ENCODE peak calls at places on chromosomes 2 and 18, in eight cellular contexts. S, B, D, L, N, K, Y and W are unnamed samples.
A peak's percentile ranks its signal among the peaks of the same experiment; 100 is the strongest.

GRCh38 chr2:67619204-67619603 is 222.1 kb downstream of the ETAA1 start:
- DNase-seq in S (no peak), B (no peak), D (no peak), L (no peak), N (peak; percentile 36), K (no peak), Y (no peak), W (no peak)

GRCh38 chr2:8438996-8439395 is 242.9 kb upstream of the ID2 start:
- DNase-seq in S (no peak), B (no peak), D (no peak), L (no peak), N (no peak), K (no peak), Y (no peak), W (no peak)

GRCh38 chr2:159157361-159158045 is 129.0 kb downstream of the WDSUB1 start:
- DNase-seq in S (peak; percentile 75), B (no peak), D (no peak), L (no peak), N (no peak), K (no peak), Y (no peak), W (no peak)

GRCh38 chr2:164661349-164661748 is 40.1 kb upstream of the GRB14 start:
- DNase-seq in S (no peak), B (no peak), D (no peak), L (no peak), N (peak; percentile 71), K (no peak), Y (no peak), W (no peak)

GRCh38 chr2:219124379-219125110 is 36.1 kb downstream of the NHEJ1 start:
- DNase-seq in S (no peak), B (no peak), D (no peak), L (no peak), N (peak; percentile 66), K (no peak), Y (no peak), W (no peak)

GRCh38 chr2:173760553-173760952 is 204.6 kb downstream of the SP3 start:
- DNase-seq in S (no peak), B (no peak), D (no peak), L (no peak), N (peak; percentile 41), K (no peak), Y (no peak), W (no peak)

GRCh38 chr2:54417577-54417976 is 38.5 kb upstream of the SPTBN1 start:
- DNase-seq in S (no peak), B (no peak), D (no peak), L (no peak), N (no peak), K (no peak), Y (no peak), W (no peak)

GRCh38 chr18:40955351-40955750 is 999.7 kb upstream of the PIK3C3 start:
- DNase-seq in S (no peak), B (no peak), D (no peak), L (no peak), N (no peak), K (no peak), Y (no peak), W (no peak)

GRCh38 chr2:50594233-50594632 is 437.7 kb downstream of the NRXN1 start:
- DNase-seq in S (no peak), B (no peak), D (no peak), L (no peak), N (peak; percentile 49), K (no peak), Y (no peak), W (no peak)

GRCh38 chr2:240296611-240297552 is 138.6 kb upstream of the GPC1 start:
- DNase-seq in S (no peak), B (no peak), D (no peak), L (no peak), N (no peak), K (peak; percentile 2), Y (no peak), W (peak; percentile 53)

GRCh38 chr2:100178085-100178788 is 35.8 kb upstream of the AFF3 start:
- DNase-seq in S (no peak), B (peak; percentile 74), D (no peak), L (no peak), N (peak; percentile 59), K (peak; percentile 53), Y (no peak), W (no peak)

GRCh38 chr2:240423788-240424191 is 11.7 kb upstream of the GPC1 start:
- DNase-seq in S (no peak), B (no peak), D (peak; percentile 50), L (no peak), N (no peak), K (no peak), Y (no peak), W (peak; percentile 40)

GRCh38 chr2:40528564-40528963 is 76.7 kb upstream of the SLC8A1 start:
- DNase-seq in S (no peak), B (no peak), D (no peak), L (no peak), N (no peak), K (no peak), Y (no peak), W (no peak)

GRCh38 chr2:188984680-188985079 is 10.5 kb downstream of the COL3A1 start:
- DNase-seq in S (no peak), B (no peak), D (no peak), L (no peak), N (peak; percentile 97), K (no peak), Y (no peak), W (no peak)

GRCh38 chr2:188986839-188987238 is 12.7 kb downstream of the COL3A1 start:
- DNase-seq in S (no peak), B (no peak), D (no peak), L (no peak), N (peak; percentile 84), K (no peak), Y (no peak), W (no peak)

GRCh38 chr2:188984126-188984525 is 10.0 kb downstream of the COL3A1 start:
- DNase-seq in S (no peak), B (no peak), D (no peak), L (no peak), N (peak; percentile 66), K (no peak), Y (no peak), W (no peak)

GRCh38 chr2:188979730-188980123 is 5.6 kb downstream of the COL3A1 start:
- DNase-seq in S (no peak), B (no peak), D (no peak), L (no peak), N (no peak), K (no peak), Y (no peak), W (no peak)

GRCh38 chr2:188983427-188984101 is 9.4 kb downstream of the COL3A1 start:
- DNase-seq in S (no peak), B (peak; percentile 32), D (no peak), L (no peak), N (peak; percentile 83), K (peak; percentile 23), Y (no peak), W (no peak)
- TF ChIP-seq CTCF in S (no peak), B (peak; percentile 61), D (no peak), L (peak; percentile 39), N (peak; percentile 53), K (peak; percentile 57), Y (no peak), W (peak; percentile 24)

GRCh38 chr2:182870227-182870626 is 3.8 kb upstream of the FRZB start:
- DNase-seq in S (no peak), B (peak; percentile 65), D (no peak), L (no peak), N (no peak), K (peak; percentile 55), Y (no peak), W (no peak)
- TF ChIP-seq CTCF in S (peak; percentile 53), B (peak; percentile 71), D (no peak), L (no peak), N (peak; percentile 20), K (peak; percentile 27), Y (no peak), W (peak; percentile 6)

DNA sequence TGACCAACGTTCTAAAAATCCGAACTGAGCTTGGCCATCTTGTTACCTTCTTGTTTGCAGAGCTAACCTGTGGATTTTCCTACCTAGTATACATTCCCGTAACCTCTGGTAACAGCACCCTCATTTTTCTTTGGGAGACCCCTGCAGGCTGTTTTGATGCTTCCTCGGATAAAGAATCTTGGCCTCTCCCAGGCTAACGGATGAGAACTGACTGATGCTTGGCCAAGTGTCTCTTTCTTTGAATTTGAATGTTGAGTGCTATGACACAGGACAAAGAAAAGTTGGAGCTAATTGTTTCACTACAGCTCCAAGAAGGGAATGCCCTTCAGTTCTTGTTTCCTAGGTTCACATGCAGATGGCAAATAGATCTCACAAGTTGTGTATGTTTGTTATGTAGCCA is 19.3 kb upstream of the CAVIN2 start:
- DNase-seq in S (no peak), B (no peak), D (no peak), L (no peak), N (no peak), K (no peak), Y (no peak), W (no peak)
- TF ChIP-seq CTCF in S (no peak), B (peak; percentile 19), D (no peak), L (no peak), N (no peak), K (no peak), Y (no peak), W (no peak)

DNA sequence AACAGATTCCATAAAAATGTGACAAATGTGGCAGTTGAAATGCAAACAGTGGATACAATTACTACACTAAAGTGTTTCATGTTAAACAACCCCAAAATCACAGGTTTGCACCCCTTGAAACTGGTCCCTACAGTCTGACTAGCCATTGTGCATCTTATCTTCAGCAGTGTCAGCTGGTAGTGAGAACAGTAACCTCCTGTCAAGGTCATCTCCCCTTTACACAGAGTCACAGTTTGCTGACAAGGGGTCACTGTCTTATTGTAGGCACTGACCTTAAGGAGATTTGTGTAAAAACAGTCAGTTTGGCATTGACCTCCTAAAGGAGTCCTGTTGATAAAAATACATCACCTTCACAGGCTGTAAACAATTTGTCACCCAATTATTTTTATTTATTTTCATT is 37.3 kb upstream of the TTC21B start:
- DNase-seq in S (no peak), B (no peak), D (no peak), L (no peak), N (no peak), K (no peak), Y (no peak), W (no peak)
- TF ChIP-seq CTCF in S (no peak), B (no peak), D (no peak), L (no peak), N (no peak), K (no peak), Y (no peak), W (no peak)

DNA sequence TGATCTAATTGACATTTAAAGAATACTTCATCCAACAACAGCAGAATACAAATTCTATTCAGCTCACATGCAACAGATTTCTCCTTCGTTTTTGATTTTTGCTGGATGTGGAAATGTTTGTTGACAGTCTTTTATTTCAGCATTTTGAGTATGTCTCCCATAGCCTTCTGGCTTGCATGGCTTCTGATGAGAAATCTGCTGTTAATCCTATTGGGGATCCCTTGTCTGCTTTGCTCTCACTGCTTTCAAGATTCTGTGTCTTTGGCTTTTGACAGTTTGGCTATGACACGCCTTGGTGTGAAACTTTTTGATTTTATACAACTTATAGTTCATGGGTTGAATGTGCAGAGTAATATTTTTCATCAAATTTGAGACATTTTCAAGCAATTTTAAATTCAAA is 44.7 kb downstream of the TRABD2A start:
- DNase-seq in S (no peak), B (no peak), D (no peak), L (no peak), N (no peak), K (no peak), Y (no peak), W (no peak)
- TF ChIP-seq CTCF in S (no peak), B (no peak), D (no peak), L (no peak), N (no peak), K (no peak), Y (no peak), W (no peak)